ENCODE peak calls at places on chromosomes 16 and 17, in four cellular contexts. M is cardiac muscle cell, G is left lung, F is heart left ventricle. V is an unnamed sample.

GRCh38 chr16:2085669-2086068 is 37.9 kb downstream of the TSC2 start:
- DNase-seq in M (no peak), G (no peak), F (no peak), V (no peak)

GRCh38 chr17:14351493-14351892 is 50.6 kb downstream of the HS3ST3B1 start:
- DNase-seq in M (no peak), G (no peak), F (no peak), V (no peak)

GRCh38 chr16:88633684-88634140 is 4.7 kb upstream of the IL17C start:
- DNase-seq in M (peak; percentile 26), G (no peak), F (no peak), V (peak; percentile 22)

GRCh38 chr17:68133370-68134045 is 98.0 kb downstream of the KPNA2 start:
- DNase-seq in M (no peak), G (no peak), F (peak; percentile 28), V (no peak)

GRCh38 chr16:11402051-11402744 is 56.9 kb downstream of the RMI2 start:
- DNase-seq in M (no peak), G (no peak), F (no peak), V (no peak)

GRCh38 chr16:67652578-67653130 is 7.4 kb downstream of the ACD start:
- DNase-seq in M (peak; percentile 62), G (peak; percentile 74), F (no peak), V (peak; percentile 49)

GRCh38 chr16:68490829-68491575 is 42.7 kb upstream of the SMPD3 start:
- DNase-seq in M (no peak), G (no peak), F (no peak), V (no peak)

GRCh38 chr17:41633498-41634197 is 9.3 kb upstream of the KRT17 start:
- DNase-seq in M (no peak), G (peak; percentile 39), F (no peak), V (peak; percentile 39)

GRCh38 chr16:53611151-53611802 is 92.4 kb downstream of the RPGRIP1L start:
- DNase-seq in M (peak; percentile 12), G (no peak), F (no peak), V (peak; percentile 19)

GRCh38 chr16:53605979-53606378 is 97.7 kb downstream of the RPGRIP1L start:
- DNase-seq in M (no peak), G (no peak), F (no peak), V (no peak)

GRCh38 chr16:53612003-53612402 is 91.7 kb downstream of the RPGRIP1L start:
- DNase-seq in M (no peak), G (no peak), F (no peak), V (no peak)

GRCh38 chr16:53608094-53608493 is 95.6 kb downstream of the RPGRIP1L start:
- DNase-seq in M (no peak), G (no peak), F (no peak), V (no peak)

DNA sequence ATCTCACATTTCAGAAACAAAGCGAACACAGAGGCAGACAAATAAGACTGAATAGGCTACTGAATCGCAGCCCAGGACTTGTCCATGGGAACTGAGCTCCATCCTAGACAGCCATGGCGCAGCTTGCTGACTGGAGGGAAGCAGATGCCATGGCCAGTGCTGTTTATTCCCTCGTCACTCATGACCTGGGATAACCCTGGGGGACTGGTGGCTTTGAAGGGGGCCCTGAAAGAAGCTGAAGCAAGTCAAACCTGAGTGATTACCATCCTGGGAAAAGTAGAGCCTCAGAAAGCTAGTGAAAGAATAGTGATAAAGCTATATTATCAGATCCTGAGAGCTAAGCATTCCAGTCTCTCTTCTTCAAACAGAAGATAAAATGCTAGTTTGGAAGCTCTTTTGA is 94.1 kb downstream of the RPGRIP1L start:
- DNase-seq in M (no peak), G (no peak), F (no peak), V (peak; percentile 20)
- H3K27ac ChIP-seq in M (no peak overlapping the region), G (no peak overlapping the region), F (no peak overlapping the region), V (no peak overlapping the region)

DNA sequence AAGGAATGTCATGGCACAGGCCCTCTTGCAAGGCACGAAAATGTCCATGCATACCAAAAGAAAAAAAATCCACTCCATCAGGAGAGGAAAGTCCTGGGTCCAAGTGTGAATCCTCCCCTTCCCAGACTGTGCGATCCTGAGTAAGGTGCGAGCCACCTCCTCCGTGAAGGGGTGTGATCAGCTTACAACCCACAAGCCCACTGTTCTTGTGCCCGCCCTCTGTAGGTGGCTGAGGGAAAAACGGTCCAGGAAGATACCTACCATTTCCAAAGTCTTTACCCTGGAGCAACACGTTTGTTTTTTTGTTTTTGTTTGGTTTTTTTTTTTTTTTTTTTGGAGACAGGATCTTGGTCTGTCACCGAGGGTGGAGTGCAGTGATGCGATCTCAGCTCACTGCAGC is 116.5 kb downstream of the ZNF423 start:
- DNase-seq in M (peak; percentile 24), G (no peak), F (no peak), V (peak; percentile 40)
- TF ChIP-seq CTCF in M (peak; percentile 6), G (no peak), F (no peak), V (peak; percentile 48)

GRCh38 chr17:71084219-71084618 is 914.9 kb downstream of the KCNJ2 start:
- DNase-seq in M (peak; percentile 72), G (no peak), F (no peak), V (peak; percentile 82)

GRCh38 chr17:71081666-71082065 is 912.3 kb downstream of the KCNJ2 start:
- DNase-seq in M (no peak), G (no peak), F (no peak), V (no peak)

GRCh38 chr17:71084838-71085237 is 915.5 kb downstream of the KCNJ2 start:
- DNase-seq in M (no peak), G (no peak), F (no peak), V (no peak)

GRCh38 chr17:71085238-71086033 is 916.1 kb downstream of the KCNJ2 start:
- DNase-seq in M (peak; percentile 60), G (no peak), F (no peak), V (peak; percentile 76)

DNA sequence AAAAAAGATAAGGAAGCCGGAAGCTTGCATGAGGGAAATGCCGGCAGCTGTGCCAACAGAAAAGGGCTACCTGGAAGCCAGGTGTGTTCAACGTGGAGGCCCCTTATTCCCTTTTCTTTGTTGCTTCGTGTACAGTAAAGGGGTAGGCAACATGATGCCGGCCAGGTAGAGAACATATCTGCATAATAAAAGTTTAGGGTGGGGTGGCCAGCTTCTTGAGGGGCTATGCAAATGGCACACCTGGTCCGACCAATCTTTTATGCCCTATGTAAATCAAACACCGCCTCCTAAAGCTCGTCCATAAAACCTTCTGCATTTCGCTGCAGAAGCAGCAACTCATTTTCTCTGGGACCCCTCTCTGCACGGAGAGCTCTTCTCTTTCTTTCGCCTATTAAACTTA is 911.6 kb downstream of the KCNJ2 start:
- DNase-seq in M (no peak), G (no peak), F (no peak), V (no peak)
- H3K27me3 ChIP-seq in M (no peaks in the 10 kb centered on the region), G (no peaks in the 10 kb centered on the region), F (no peaks in the 10 kb centered on the region), V (no peaks in the 10 kb centered on the region)

GRCh38 chr17:74432484-74433391 is 850 bp downstream of the GPRC5C start:
- DNase-seq in M (no peak), G (peak; percentile 69), F (no peak), V (no peak)
- H3K27ac ChIP-seq in M (peak overlapping the region; percentile 97), G (peak overlapping the region; percentile 93), F (peak overlapping the region; percentile 93), V (no peak overlapping the region)

GRCh38 chr16:3138823-3139426 is 4.1 kb downstream of the ZNF213 start:
- DNase-seq in M (no peak), G (peak; percentile 58), F (no peak), V (no peak)
- TF ChIP-seq CTCF in M (no peak), G (no peak), F (no peak), V (no peak)

GRCh38 chr16:85867189-85867588 is 31.8 kb upstream of the IRF8 start:
- DNase-seq in M (no peak), G (no peak), F (no peak), V (no peak)
- H3K27me3 ChIP-seq in M (no peaks in the 10 kb centered on the region), G (no peaks in the 10 kb centered on the region), F (no peaks in the 10 kb centered on the region), V (no peaks in the 10 kb centered on the region)

DNA sequence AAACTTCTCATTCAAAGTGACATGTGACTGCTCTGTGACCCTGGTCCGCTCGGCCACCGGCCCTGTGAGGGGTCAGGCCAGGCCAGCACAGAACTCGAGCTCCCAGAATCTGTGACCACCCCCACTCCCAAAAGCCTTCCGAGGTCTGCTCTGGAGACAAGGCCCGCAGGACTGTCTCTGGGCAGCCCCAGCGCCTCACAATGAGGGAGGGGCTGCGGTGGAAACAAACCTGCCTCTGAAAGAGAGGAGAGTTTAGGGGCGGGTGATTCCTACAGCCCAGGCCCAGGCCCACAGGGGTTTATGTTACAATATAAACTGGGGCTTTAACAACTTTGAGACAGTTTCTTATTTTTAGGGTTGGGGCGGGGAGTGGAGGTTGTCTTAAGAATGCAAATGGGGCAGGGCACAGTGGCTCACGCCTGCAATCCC is 19.9 kb downstream of the IGFBP4 start:
- DNase-seq in M (no peak), G (no peak), F (no peak), V (no peak)
- H3K27ac ChIP-seq in M (peak overlapping the region; percentile 6), G (no peak overlapping the region), F (peak overlapping the region; percentile 31), V (peak overlapping the region; percentile 44)

GRCh38 chr16:75148311-75149195 is at the start of gene ZFP1:
- DNase-seq in M (peak; percentile 97), G (peak; percentile 95), F (peak; percentile 96), V (peak; percentile 98)
- TF ChIP-seq CTCF in M (no peak), G (no peak), F (no peak), V (no peak)

GRCh38 chr16:30032083-30032819 is 1.2 kb upstream of the TLCD3B start:
- DNase-seq in M (peak; percentile 71), G (peak; percentile 6), F (no peak), V (peak; percentile 87)

GRCh38 chr16:30030011-30030685 is 923 bp downstream of the TLCD3B start:
- DNase-seq in M (no peak), G (no peak), F (no peak), V (no peak)

GRCh38 chr16:30031477-30031918 is 427 bp upstream of the TLCD3B start:
- DNase-seq in M (no peak), G (peak; percentile 30), F (no peak), V (no peak)

GRCh38 chr16:30030841-30031413 is at the start of gene TLCD3B:
- DNase-seq in M (no peak), G (peak; percentile 76), F (peak; percentile 18), V (peak; percentile 88)

DNA sequence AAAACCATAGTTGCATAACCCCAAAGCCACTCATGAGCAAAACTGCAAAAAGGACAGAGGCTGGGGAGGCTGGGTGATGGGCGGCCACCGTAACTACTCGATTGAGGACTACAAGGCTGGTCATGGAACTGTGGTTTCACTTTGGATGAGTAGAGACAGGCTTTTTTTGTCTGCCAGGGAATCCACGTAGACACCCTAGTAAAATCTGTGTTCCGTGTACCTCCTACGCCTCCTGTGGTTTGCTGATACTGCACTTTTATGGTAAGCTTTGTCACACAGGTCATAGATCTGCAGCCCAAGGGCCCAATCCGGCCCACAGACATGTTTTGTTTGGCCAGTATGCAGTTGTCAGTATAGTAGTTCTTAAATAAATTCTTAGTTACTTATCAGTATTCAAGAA is 2.2 kb upstream of the TLCD3B start:
- DNase-seq in M (no peak), G (peak; percentile 13), F (no peak), V (no peak)
- H3K27me3 ChIP-seq in M (peaks cover 52% of the 10 kb centered on the region), G (peaks cover 79% of the 10 kb centered on the region), F (peaks cover 29% of the 10 kb centered on the region), V (no peaks in the 10 kb centered on the region)

V was measured in WERI-Rb-1.